ENCODE peak calls at places on chromosomes 2 and 18, in six cellular contexts. One of them, this sample, is unnamed.
A peak's percentile ranks its signal among the peaks of the same experiment; 100 is the strongest.

GRCh38 chr2:104502904-104503303 is 351.0 kb upstream of the POU3F3 start:
- DNase-seq in CD4-positive, alpha-beta T cell: no peak
- DNase-seq in mesothelial cell of epicardium: no peak
- DNase-seq in dorsolateral prefrontal cortex: peak; percentile 91
- DNase-seq in CD8-positive, alpha-beta T cell: no peak
- DNase-seq in upper lobe of right lung: no peak
- DNase-seq in this sample: no peak

GRCh38 chr2:150548527-150548926 is 61.1 kb upstream of the RND3 start:
- DNase-seq in CD4-positive, alpha-beta T cell: no peak
- DNase-seq in upper lobe of right lung: no peak
- DNase-seq in mesothelial cell of epicardium: no peak
- DNase-seq in CD8-positive, alpha-beta T cell: no peak
- DNase-seq in dorsolateral prefrontal cortex: no peak
- DNase-seq in this sample: no peak

GRCh38 chr2:222993920-222994650 is 57.9 kb upstream of the KCNE4 start:
- DNase-seq in CD8-positive, alpha-beta T cell: no peak
- DNase-seq in dorsolateral prefrontal cortex: peak; percentile 93
- DNase-seq in mesothelial cell of epicardium: no peak
- DNase-seq in upper lobe of right lung: no peak
- DNase-seq in CD4-positive, alpha-beta T cell: no peak
- DNase-seq in this sample: no peak

GRCh38 chr2:191245869-191246531 is 796 bp downstream of the MYO1B start:
- DNase-seq in upper lobe of right lung: peak; percentile 86
- DNase-seq in dorsolateral prefrontal cortex: no peak
- DNase-seq in CD8-positive, alpha-beta T cell: no peak
- DNase-seq in CD4-positive, alpha-beta T cell: no peak
- DNase-seq in mesothelial cell of epicardium: peak; percentile 74
- DNase-seq in this sample: no peak

GRCh38 chr18:36769172-36769571 is 59.6 kb downstream of the TPGS2 start:
- DNase-seq in upper lobe of right lung: no peak
- DNase-seq in CD8-positive, alpha-beta T cell: no peak
- DNase-seq in mesothelial cell of epicardium: no peak
- DNase-seq in dorsolateral prefrontal cortex: no peak
- DNase-seq in CD4-positive, alpha-beta T cell: no peak
- DNase-seq in this sample: no peak

GRCh38 chr2:31736695-31737454 is 156.1 kb upstream of the SRD5A2 start:
- DNase-seq in CD8-positive, alpha-beta T cell: no peak
- DNase-seq in dorsolateral prefrontal cortex: no peak
- DNase-seq in CD4-positive, alpha-beta T cell: no peak
- DNase-seq in upper lobe of right lung: no peak
- DNase-seq in mesothelial cell of epicardium: no peak
- DNase-seq in this sample: no peak

GRCh38 chr2:237629188-237629534 is 1.8 kb downstream of the LRRFIP1 start:
- DNase-seq in upper lobe of right lung: no peak
- DNase-seq in dorsolateral prefrontal cortex: no peak
- DNase-seq in mesothelial cell of epicardium: no peak
- DNase-seq in CD4-positive, alpha-beta T cell: no peak
- DNase-seq in CD8-positive, alpha-beta T cell: no peak
- DNase-seq in this sample: no peak

GRCh38 chr2:222982010-222982908 is 69.7 kb upstream of the KCNE4 start:
- DNase-seq in CD4-positive, alpha-beta T cell: no peak
- DNase-seq in dorsolateral prefrontal cortex: peak; percentile 65
- DNase-seq in mesothelial cell of epicardium: no peak
- DNase-seq in upper lobe of right lung: no peak
- DNase-seq in CD8-positive, alpha-beta T cell: no peak
- DNase-seq in this sample: no peak

GRCh38 chr2:128458438-128458837 is 139.8 kb upstream of the HS6ST1 start:
- DNase-seq in mesothelial cell of epicardium: no peak
- DNase-seq in dorsolateral prefrontal cortex: no peak
- DNase-seq in CD4-positive, alpha-beta T cell: no peak
- DNase-seq in CD8-positive, alpha-beta T cell: no peak
- DNase-seq in upper lobe of right lung: no peak
- DNase-seq in this sample: no peak

GRCh38 chr2:20823917-20824316 is 1.0 kb upstream of the LDAH start:
- DNase-seq in upper lobe of right lung: no peak
- DNase-seq in dorsolateral prefrontal cortex: no peak
- DNase-seq in CD8-positive, alpha-beta T cell: no peak
- DNase-seq in mesothelial cell of epicardium: no peak
- DNase-seq in CD4-positive, alpha-beta T cell: no peak
- DNase-seq in this sample: no peak

GRCh38 chr2:218400167-218400929 is 680 bp downstream of the CTDSP1 start:
- DNase-seq in upper lobe of right lung: peak; percentile 84
- DNase-seq in CD8-positive, alpha-beta T cell: peak; percentile 47
- DNase-seq in mesothelial cell of epicardium: peak; percentile 64
- DNase-seq in dorsolateral prefrontal cortex: no peak
- DNase-seq in CD4-positive, alpha-beta T cell: no peak
- DNase-seq in this sample: no peak

GRCh38 chr18:53937037-53937436 is 287.4 kb downstream of the MBD2 start:
- DNase-seq in dorsolateral prefrontal cortex: no peak
- DNase-seq in CD8-positive, alpha-beta T cell: no peak
- DNase-seq in mesothelial cell of epicardium: no peak
- DNase-seq in CD4-positive, alpha-beta T cell: no peak
- DNase-seq in upper lobe of right lung: no peak
- DNase-seq in this sample: no peak

GRCh38 chr2:240182001-240182400 is 41.5 kb upstream of the OTOS start:
- DNase-seq in dorsolateral prefrontal cortex: no peak
- DNase-seq in mesothelial cell of epicardium: no peak
- DNase-seq in CD8-positive, alpha-beta T cell: no peak
- DNase-seq in CD4-positive, alpha-beta T cell: no peak
- DNase-seq in upper lobe of right lung: peak; percentile 10
- DNase-seq in this sample: no peak

GRCh38 chr2:30038419-30038818 is 108.4 kb upstream of the YPEL5 start:
- DNase-seq in CD4-positive, alpha-beta T cell: no peak
- DNase-seq in upper lobe of right lung: no peak
- DNase-seq in CD8-positive, alpha-beta T cell: no peak
- DNase-seq in mesothelial cell of epicardium: no peak
- DNase-seq in dorsolateral prefrontal cortex: no peak
- DNase-seq in this sample: no peak

GRCh38 chr18:13414542-13414941 is 196.0 kb downstream of the LDLRAD4 start:
- DNase-seq in CD4-positive, alpha-beta T cell: no peak
- DNase-seq in CD8-positive, alpha-beta T cell: no peak
- DNase-seq in mesothelial cell of epicardium: no peak
- DNase-seq in dorsolateral prefrontal cortex: no peak
- DNase-seq in upper lobe of right lung: no peak
- DNase-seq in this sample: no peak
- TF ChIP-seq CTCF in CD4-positive, alpha-beta T cell: no peak
- TF ChIP-seq CTCF in CD8-positive, alpha-beta T cell: no peak
- TF ChIP-seq CTCF in mesothelial cell of epicardium: no peak
- TF ChIP-seq CTCF in dorsolateral prefrontal cortex: no peak
- TF ChIP-seq CTCF in upper lobe of right lung: no peak
- TF ChIP-seq CTCF in this sample: no peak

DNA sequence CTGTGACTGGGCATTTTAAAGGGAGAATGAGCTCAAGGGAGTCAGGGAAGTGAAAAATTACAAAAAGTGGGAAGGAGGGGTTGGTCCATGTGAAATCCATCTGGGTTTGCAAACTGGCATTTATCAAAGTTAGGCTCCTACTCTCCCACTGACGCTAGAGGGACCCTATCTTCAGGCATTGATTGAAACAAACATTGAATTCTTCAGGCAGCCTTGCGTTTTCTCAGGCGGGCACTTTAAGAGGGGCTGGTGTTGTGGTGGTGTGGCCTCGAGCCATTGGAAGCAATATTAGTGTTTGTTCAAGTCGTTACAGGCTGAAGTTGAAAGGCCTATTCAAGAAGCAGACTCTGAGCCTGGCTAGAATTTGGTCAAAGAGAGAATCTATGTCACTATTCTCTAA is 36.6 kb downstream of the STON1 start:
- DNase-seq in dorsolateral prefrontal cortex: no peak
- DNase-seq in CD8-positive, alpha-beta T cell: no peak
- DNase-seq in CD4-positive, alpha-beta T cell: no peak
- DNase-seq in upper lobe of right lung: no peak
- DNase-seq in mesothelial cell of epicardium: no peak
- DNase-seq in this sample: no peak
- TF ChIP-seq CTCF in dorsolateral prefrontal cortex: peak; percentile 52
- TF ChIP-seq CTCF in CD8-positive, alpha-beta T cell: no peak
- TF ChIP-seq CTCF in CD4-positive, alpha-beta T cell: no peak
- TF ChIP-seq CTCF in upper lobe of right lung: peak; percentile 29
- TF ChIP-seq CTCF in mesothelial cell of epicardium: no peak
- TF ChIP-seq CTCF in this sample: no peak

DNA sequence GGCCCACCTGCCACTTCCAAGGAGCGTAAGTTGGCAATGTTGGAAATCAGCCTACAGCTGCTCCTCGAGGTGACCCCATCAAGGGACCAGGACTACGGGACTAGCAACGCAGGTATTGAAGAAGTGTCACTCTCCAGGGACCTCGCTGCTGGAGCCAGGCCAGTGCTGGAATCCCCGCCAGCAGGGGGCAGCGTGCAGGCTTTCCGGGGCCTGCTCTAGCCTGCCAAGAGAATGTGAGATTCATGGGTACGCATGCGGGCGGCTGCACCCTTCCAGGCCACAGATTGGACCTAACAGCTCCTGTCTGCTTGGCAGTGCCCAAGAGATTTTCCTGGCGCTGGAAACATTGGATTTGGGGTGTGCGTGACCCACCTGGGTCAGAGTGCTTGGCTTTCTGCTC is 182.8 kb upstream of the RAB12 start:
- DNase-seq in CD8-positive, alpha-beta T cell: no peak
- DNase-seq in upper lobe of right lung: no peak
- DNase-seq in mesothelial cell of epicardium: no peak
- DNase-seq in dorsolateral prefrontal cortex: no peak
- DNase-seq in CD4-positive, alpha-beta T cell: no peak
- DNase-seq in this sample: no peak
- TF ChIP-seq CTCF in CD8-positive, alpha-beta T cell: no peak
- TF ChIP-seq CTCF in upper lobe of right lung: peak; percentile 24
- TF ChIP-seq CTCF in mesothelial cell of epicardium: peak; percentile 46
- TF ChIP-seq CTCF in dorsolateral prefrontal cortex: no peak
- TF ChIP-seq CTCF in CD4-positive, alpha-beta T cell: no peak
- TF ChIP-seq CTCF in this sample: no peak

GRCh38 chr2:36355157-36355889 is at the start of gene CRIM1:
- DNase-seq in mesothelial cell of epicardium: peak; percentile 83
- DNase-seq in CD4-positive, alpha-beta T cell: no peak
- DNase-seq in CD8-positive, alpha-beta T cell: peak; percentile 32
- DNase-seq in upper lobe of right lung: peak; percentile 95
- DNase-seq in dorsolateral prefrontal cortex: peak; percentile 69
- DNase-seq in this sample: no peak

GRCh38 chr2:36352024-36352398 is 3.6 kb upstream of the CRIM1 start:
- DNase-seq in upper lobe of right lung: no peak
- DNase-seq in CD8-positive, alpha-beta T cell: no peak
- DNase-seq in mesothelial cell of epicardium: no peak
- DNase-seq in dorsolateral prefrontal cortex: no peak
- DNase-seq in CD4-positive, alpha-beta T cell: no peak
- DNase-seq in this sample: no peak

GRCh38 chr2:36351291-36352023 is 4.1 kb upstream of the CRIM1 start:
- DNase-seq in upper lobe of right lung: no peak
- DNase-seq in dorsolateral prefrontal cortex: no peak
- DNase-seq in CD4-positive, alpha-beta T cell: no peak
- DNase-seq in mesothelial cell of epicardium: no peak
- DNase-seq in CD8-positive, alpha-beta T cell: no peak
- DNase-seq in this sample: no peak

GRCh38 chr2:36354816-36355156 is 792 bp upstream of the CRIM1 start:
- DNase-seq in mesothelial cell of epicardium: no peak
- DNase-seq in dorsolateral prefrontal cortex: no peak
- DNase-seq in CD8-positive, alpha-beta T cell: no peak
- DNase-seq in CD4-positive, alpha-beta T cell: no peak
- DNase-seq in upper lobe of right lung: no peak
- DNase-seq in this sample: no peak

DNA sequence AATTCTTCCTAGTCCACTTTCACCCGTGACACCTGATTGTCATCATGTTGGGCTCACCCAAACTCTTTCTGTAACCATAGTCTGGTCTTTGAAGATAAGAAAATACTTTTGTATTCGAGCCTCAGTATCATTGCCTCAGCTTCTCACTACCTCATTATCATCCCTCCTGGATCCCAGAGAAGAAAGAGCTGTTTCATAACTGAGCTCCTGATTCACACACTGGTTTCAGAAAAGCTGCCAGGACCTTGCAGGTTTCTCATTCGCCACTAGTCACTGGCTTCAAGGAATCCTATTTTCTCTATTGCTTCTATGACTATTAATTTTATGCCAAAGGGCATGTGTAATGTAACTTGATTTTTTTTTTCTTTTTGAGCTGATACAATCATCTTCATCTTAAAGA is 2.9 kb upstream of the CRIM1 start:
- DNase-seq in mesothelial cell of epicardium: no peak
- DNase-seq in upper lobe of right lung: no peak
- DNase-seq in CD8-positive, alpha-beta T cell: no peak
- DNase-seq in dorsolateral prefrontal cortex: no peak
- DNase-seq in CD4-positive, alpha-beta T cell: no peak
- DNase-seq in this sample: no peak
- TF ChIP-seq CTCF in mesothelial cell of epicardium: no peak
- TF ChIP-seq CTCF in upper lobe of right lung: no peak
- TF ChIP-seq CTCF in CD8-positive, alpha-beta T cell: no peak
- TF ChIP-seq CTCF in dorsolateral prefrontal cortex: no peak
- TF ChIP-seq CTCF in CD4-positive, alpha-beta T cell: no peak
- TF ChIP-seq CTCF in this sample: no peak

DNA sequence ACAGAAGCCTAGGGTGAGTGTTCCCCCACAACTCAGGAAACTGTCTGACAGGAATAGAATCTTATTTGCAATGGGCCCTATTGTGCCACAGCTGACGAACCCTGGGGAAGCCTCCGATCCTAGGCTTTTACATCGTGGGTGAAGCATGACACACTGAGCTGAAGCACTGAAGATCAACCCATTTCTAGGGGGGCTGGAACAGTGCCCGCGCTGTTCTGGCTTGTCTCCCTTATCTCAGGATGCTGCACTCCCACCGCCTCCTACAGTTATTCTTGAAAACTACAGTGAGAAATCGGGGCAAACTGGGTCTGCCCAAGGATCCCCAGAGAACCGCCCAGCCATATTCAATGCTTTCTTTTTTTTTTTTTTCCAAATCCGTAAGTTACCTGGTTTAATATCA is 41.1 kb downstream of the NETO1 start:
- DNase-seq in dorsolateral prefrontal cortex: peak; percentile 50
- DNase-seq in upper lobe of right lung: no peak
- DNase-seq in CD4-positive, alpha-beta T cell: no peak
- DNase-seq in mesothelial cell of epicardium: no peak
- DNase-seq in CD8-positive, alpha-beta T cell: no peak
- DNase-seq in this sample: no peak
- TF ChIP-seq CTCF in dorsolateral prefrontal cortex: no peak
- TF ChIP-seq CTCF in upper lobe of right lung: no peak
- TF ChIP-seq CTCF in CD4-positive, alpha-beta T cell: no peak
- TF ChIP-seq CTCF in mesothelial cell of epicardium: no peak
- TF ChIP-seq CTCF in CD8-positive, alpha-beta T cell: no peak
- TF ChIP-seq CTCF in this sample: no peak